ENCODE peak calls at places on chromosomes 16 and 17, in seven cellular contexts. One of them, this sample, is unnamed.

GRCh38 chr17:50027639-50028206 is 28.2 kb upstream of the ITGA3 start:
- DNase-seq in thyroid gland: peak
- DNase-seq in fibroblast of lung: peak
- DNase-seq in PC-9: peak
- DNase-seq in AG10803: peak
- DNase-seq in CD8-positive, alpha-beta T cell: no peak
- DNase-seq in cardiac muscle cell: no peak
- DNase-seq in this sample: no peak

GRCh38 chr16:56911771-56912541 is 20.0 kb upstream of the HERPUD1 start:
- DNase-seq in thyroid gland: no peak
- DNase-seq in fibroblast of lung: no peak
- DNase-seq in PC-9: no peak
- DNase-seq in AG10803: peak
- DNase-seq in CD8-positive, alpha-beta T cell: no peak
- DNase-seq in cardiac muscle cell: no peak
- DNase-seq in this sample: no peak

GRCh38 chr17:10803830-10804498 is at the start of gene TMEM238L:
- DNase-seq in thyroid gland: no peak
- DNase-seq in fibroblast of lung: no peak
- DNase-seq in PC-9: no peak
- DNase-seq in AG10803: no peak
- DNase-seq in CD8-positive, alpha-beta T cell: no peak
- DNase-seq in cardiac muscle cell: no peak
- DNase-seq in this sample: no peak

GRCh38 chr16:87830673-87831420 is 38.5 kb downstream of the SLC7A5 start:
- DNase-seq in thyroid gland: no peak
- DNase-seq in fibroblast of lung: no peak
- DNase-seq in PC-9: no peak
- DNase-seq in AG10803: no peak
- DNase-seq in CD8-positive, alpha-beta T cell: no peak
- DNase-seq in cardiac muscle cell: no peak
- DNase-seq in this sample: no peak

GRCh38 chr16:12170103-12171025 is 193.8 kb downstream of the SNX29 start:
- DNase-seq in thyroid gland: no peak
- DNase-seq in fibroblast of lung: peak
- DNase-seq in PC-9: no peak
- DNase-seq in AG10803: peak
- DNase-seq in CD8-positive, alpha-beta T cell: no peak
- DNase-seq in cardiac muscle cell: no peak
- DNase-seq in this sample: no peak

GRCh38 chr17:63082952-63083351 is 116.9 kb downstream of the TANC2 start:
- DNase-seq in thyroid gland: no peak
- DNase-seq in fibroblast of lung: peak
- DNase-seq in PC-9: no peak
- DNase-seq in AG10803: peak
- DNase-seq in CD8-positive, alpha-beta T cell: no peak
- DNase-seq in cardiac muscle cell: no peak
- DNase-seq in this sample: no peak

GRCh38 chr16:23575834-23576233 is 18.3 kb downstream of the UBFD1 start:
- DNase-seq in thyroid gland: no peak
- DNase-seq in fibroblast of lung: no peak
- DNase-seq in PC-9: no peak
- DNase-seq in AG10803: no peak
- DNase-seq in CD8-positive, alpha-beta T cell: no peak
- DNase-seq in cardiac muscle cell: no peak
- DNase-seq in this sample: no peak

GRCh38 chr17:58245428-58246103 is 7.2 kb downstream of the LPO start:
- DNase-seq in thyroid gland: peak
- DNase-seq in fibroblast of lung: no peak
- DNase-seq in PC-9: no peak
- DNase-seq in AG10803: no peak
- DNase-seq in CD8-positive, alpha-beta T cell: no peak
- DNase-seq in cardiac muscle cell: no peak
- DNase-seq in this sample: no peak

GRCh38 chr16:17382514-17382913 is 88.2 kb downstream of the XYLT1 start:
- DNase-seq in thyroid gland: no peak
- DNase-seq in fibroblast of lung: no peak
- DNase-seq in PC-9: no peak
- DNase-seq in AG10803: no peak
- DNase-seq in CD8-positive, alpha-beta T cell: no peak
- DNase-seq in cardiac muscle cell: peak
- DNase-seq in this sample: no peak

GRCh38 chr16:4624827-4625616 is 396 bp downstream of the MGRN1 start:
- DNase-seq in thyroid gland: peak
- DNase-seq in fibroblast of lung: peak
- DNase-seq in PC-9: peak
- DNase-seq in AG10803: peak
- DNase-seq in CD8-positive, alpha-beta T cell: peak
- DNase-seq in cardiac muscle cell: peak
- DNase-seq in this sample: peak

GRCh38 chr16:23288726-23289512 is 13.2 kb upstream of the SCNN1B start:
- DNase-seq in thyroid gland: no peak
- DNase-seq in fibroblast of lung: no peak
- DNase-seq in PC-9: no peak
- DNase-seq in AG10803: no peak
- DNase-seq in CD8-positive, alpha-beta T cell: no peak
- DNase-seq in cardiac muscle cell: no peak
- DNase-seq in this sample: no peak

GRCh38 chr17:80377798-80378197 is 37.2 kb upstream of the ENDOV start:
- DNase-seq in thyroid gland: no peak
- DNase-seq in fibroblast of lung: no peak
- DNase-seq in PC-9: no peak
- DNase-seq in AG10803: no peak
- DNase-seq in CD8-positive, alpha-beta T cell: no peak
- DNase-seq in cardiac muscle cell: no peak
- DNase-seq in this sample: no peak

GRCh38 chr16:1003551-1004347 is 22.2 kb downstream of the SOX8 start:
- DNase-seq in thyroid gland: no peak
- DNase-seq in fibroblast of lung: no peak
- DNase-seq in PC-9: no peak
- DNase-seq in AG10803: no peak
- DNase-seq in CD8-positive, alpha-beta T cell: peak
- DNase-seq in cardiac muscle cell: no peak
- DNase-seq in this sample: no peak

GRCh38 chr17:41428591-41429326 is 4.4 kb upstream of the KRT37 start:
- DNase-seq in thyroid gland: no peak
- DNase-seq in fibroblast of lung: peak
- DNase-seq in PC-9: no peak
- DNase-seq in AG10803: peak
- DNase-seq in CD8-positive, alpha-beta T cell: no peak
- DNase-seq in cardiac muscle cell: no peak
- DNase-seq in this sample: no peak

DNA sequence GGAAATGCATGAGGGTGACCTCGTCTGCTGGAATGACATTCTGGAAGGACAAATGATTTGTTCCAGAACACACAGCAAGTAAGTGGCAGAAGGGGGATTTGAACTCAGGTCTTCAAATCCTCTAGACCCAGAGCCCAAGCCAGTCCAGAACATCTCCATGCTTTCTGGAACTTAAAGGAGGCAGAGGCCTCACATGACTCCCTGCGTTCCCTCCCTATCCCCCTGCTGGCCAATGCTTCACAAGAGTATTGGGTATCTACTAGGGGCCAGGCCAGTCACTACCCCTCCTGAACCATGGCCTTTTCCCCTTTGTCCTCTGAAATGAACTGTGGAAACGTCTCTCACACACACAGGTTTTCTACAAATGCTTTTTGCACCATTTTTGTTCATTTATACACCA is 7.6 kb upstream of the BEAN1 start:
- DNase-seq in thyroid gland: no peak
- DNase-seq in fibroblast of lung: no peak
- DNase-seq in PC-9: no peak
- DNase-seq in AG10803: no peak
- DNase-seq in CD8-positive, alpha-beta T cell: no peak
- DNase-seq in cardiac muscle cell: no peak
- DNase-seq in this sample: no peak
- TF ChIP-seq CTCF in thyroid gland: no peak
- TF ChIP-seq CTCF in fibroblast of lung: no peak
- TF ChIP-seq CTCF in PC-9: no peak
- TF ChIP-seq CTCF in AG10803: no peak
- TF ChIP-seq CTCF in CD8-positive, alpha-beta T cell: no peak
- TF ChIP-seq CTCF in cardiac muscle cell: peak
- TF ChIP-seq CTCF in this sample: no peak

DNA sequence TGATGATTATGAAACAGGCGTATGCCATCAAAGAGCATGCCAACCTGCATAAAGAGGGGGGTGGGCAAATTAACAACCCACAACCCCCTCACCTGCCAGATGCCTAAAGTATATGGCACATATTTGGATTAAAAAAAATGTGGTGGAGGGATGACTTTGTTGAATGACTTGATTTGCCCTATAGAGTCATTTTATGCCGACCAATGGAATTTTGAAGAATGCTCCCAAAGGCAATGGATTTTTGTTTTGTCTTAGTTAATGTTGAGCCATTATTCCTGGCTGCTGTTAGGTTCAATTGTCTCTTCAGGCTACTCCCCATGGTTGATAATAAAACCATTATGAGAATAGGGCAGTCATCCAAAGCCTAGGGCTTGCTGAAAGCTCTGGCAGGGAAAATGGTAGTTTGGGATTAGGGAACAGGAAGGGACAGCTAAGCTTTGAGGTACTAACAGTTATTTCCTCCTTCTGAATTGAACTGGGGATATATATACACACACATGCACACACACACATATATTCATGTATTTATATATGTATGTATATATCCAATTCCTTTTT is 5.8 kb upstream of the CHCT1 start:
- DNase-seq in thyroid gland: no peak
- DNase-seq in fibroblast of lung: no peak
- DNase-seq in PC-9: no peak
- DNase-seq in AG10803: peak
- DNase-seq in CD8-positive, alpha-beta T cell: no peak
- DNase-seq in cardiac muscle cell: no peak
- DNase-seq in this sample: no peak
- TF ChIP-seq CTCF in thyroid gland: no peak
- TF ChIP-seq CTCF in fibroblast of lung: no peak
- TF ChIP-seq CTCF in PC-9: no peak
- TF ChIP-seq CTCF in AG10803: no peak
- TF ChIP-seq CTCF in CD8-positive, alpha-beta T cell: no peak
- TF ChIP-seq CTCF in cardiac muscle cell: no peak
- TF ChIP-seq CTCF in this sample: no peak

GRCh38 chr16:2707368-2708289 is 12.4 kb downstream of the PRSS27 start:
- DNase-seq in thyroid gland: no peak
- DNase-seq in fibroblast of lung: no peak
- DNase-seq in PC-9: no peak
- DNase-seq in AG10803: no peak
- DNase-seq in CD8-positive, alpha-beta T cell: no peak
- DNase-seq in cardiac muscle cell: no peak
- DNase-seq in this sample: no peak

GRCh38 chr16:2706611-2707311 is 13.3 kb downstream of the PRSS27 start:
- DNase-seq in thyroid gland: no peak
- DNase-seq in fibroblast of lung: no peak
- DNase-seq in PC-9: no peak
- DNase-seq in AG10803: no peak
- DNase-seq in CD8-positive, alpha-beta T cell: no peak
- DNase-seq in cardiac muscle cell: no peak
- DNase-seq in this sample: no peak

GRCh38 chr16:2705351-2705750 is 14.7 kb downstream of the PRSS27 start:
- DNase-seq in thyroid gland: no peak
- DNase-seq in fibroblast of lung: no peak
- DNase-seq in PC-9: no peak
- DNase-seq in AG10803: no peak
- DNase-seq in CD8-positive, alpha-beta T cell: no peak
- DNase-seq in cardiac muscle cell: no peak
- DNase-seq in this sample: no peak

GRCh38 chr16:2704983-2705275 is 15.1 kb downstream of the PRSS27 start:
- DNase-seq in thyroid gland: no peak
- DNase-seq in fibroblast of lung: no peak
- DNase-seq in PC-9: no peak
- DNase-seq in AG10803: no peak
- DNase-seq in CD8-positive, alpha-beta T cell: no peak
- DNase-seq in cardiac muscle cell: no peak
- DNase-seq in this sample: no peak

DNA sequence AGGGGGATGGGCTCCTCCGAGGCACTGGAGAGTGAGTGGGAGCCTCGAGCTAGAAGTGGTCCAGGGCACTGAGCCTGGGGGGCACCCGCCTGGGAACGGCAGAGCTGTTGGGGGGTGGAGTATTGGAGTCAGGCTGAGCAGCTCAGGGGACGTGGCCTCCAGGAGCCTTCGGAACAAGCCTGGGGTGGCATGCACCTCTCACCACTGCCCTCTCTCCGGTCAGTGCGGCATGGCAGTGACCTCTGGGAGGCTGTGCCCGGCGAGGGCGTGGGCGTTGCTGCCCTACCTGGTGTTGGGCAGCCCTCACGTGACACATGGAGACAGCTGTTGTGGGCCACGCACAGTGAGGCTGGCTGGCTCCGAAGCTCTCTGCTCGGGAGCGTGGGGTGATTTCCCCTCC is 13.9 kb downstream of the PRSS27 start:
- DNase-seq in thyroid gland: no peak
- DNase-seq in fibroblast of lung: no peak
- DNase-seq in PC-9: no peak
- DNase-seq in AG10803: no peak
- DNase-seq in CD8-positive, alpha-beta T cell: no peak
- DNase-seq in cardiac muscle cell: no peak
- DNase-seq in this sample: peak
- TF ChIP-seq CTCF in thyroid gland: no peak
- TF ChIP-seq CTCF in fibroblast of lung: no peak
- TF ChIP-seq CTCF in PC-9: no peak
- TF ChIP-seq CTCF in AG10803: no peak
- TF ChIP-seq CTCF in CD8-positive, alpha-beta T cell: no peak
- TF ChIP-seq CTCF in cardiac muscle cell: no peak
- TF ChIP-seq CTCF in this sample: no peak

GRCh38 chr16:27699540-27699939 is 149.6 kb downstream of the KATNIP start:
- DNase-seq in thyroid gland: no peak
- DNase-seq in fibroblast of lung: no peak
- DNase-seq in PC-9: no peak
- DNase-seq in AG10803: no peak
- DNase-seq in CD8-positive, alpha-beta T cell: no peak
- DNase-seq in cardiac muscle cell: no peak
- DNase-seq in this sample: no peak

GRCh38 chr16:27695161-27695560 is 145.2 kb downstream of the KATNIP start:
- DNase-seq in thyroid gland: no peak
- DNase-seq in fibroblast of lung: no peak
- DNase-seq in PC-9: no peak
- DNase-seq in AG10803: no peak
- DNase-seq in CD8-positive, alpha-beta T cell: no peak
- DNase-seq in cardiac muscle cell: no peak
- DNase-seq in this sample: no peak

GRCh38 chr16:27700596-27700995 is 150.7 kb downstream of the KATNIP start:
- DNase-seq in thyroid gland: peak
- DNase-seq in fibroblast of lung: no peak
- DNase-seq in PC-9: no peak
- DNase-seq in AG10803: peak
- DNase-seq in CD8-positive, alpha-beta T cell: no peak
- DNase-seq in cardiac muscle cell: no peak
- DNase-seq in this sample: no peak

GRCh38 chr16:27698746-27699145 is 148.8 kb downstream of the KATNIP start:
- DNase-seq in thyroid gland: no peak
- DNase-seq in fibroblast of lung: no peak
- DNase-seq in PC-9: no peak
- DNase-seq in AG10803: no peak
- DNase-seq in CD8-positive, alpha-beta T cell: no peak
- DNase-seq in cardiac muscle cell: no peak
- DNase-seq in this sample: no peak

DNA sequence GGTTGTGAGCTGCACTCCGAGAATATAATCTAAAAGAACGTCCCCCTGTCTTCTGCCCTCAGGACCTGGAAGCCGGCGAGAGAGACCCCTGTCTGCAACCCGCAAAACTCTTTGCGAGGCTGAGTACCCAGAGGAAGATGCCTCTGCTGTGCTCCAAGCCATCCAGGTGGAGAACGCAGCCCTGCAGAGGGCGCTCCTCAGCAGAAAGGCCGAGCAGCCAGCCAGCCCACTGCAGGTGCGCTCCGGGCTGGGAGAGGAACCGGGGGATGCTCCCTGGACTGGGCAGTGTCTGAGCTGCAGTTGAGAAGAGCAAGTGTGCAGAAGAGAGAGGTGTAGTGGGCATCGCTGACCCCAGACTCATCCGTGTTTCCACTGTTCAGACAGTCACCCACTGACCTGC is 148.3 kb downstream of the KATNIP start:
- DNase-seq in thyroid gland: no peak
- DNase-seq in fibroblast of lung: no peak
- DNase-seq in PC-9: peak
- DNase-seq in AG10803: no peak
- DNase-seq in CD8-positive, alpha-beta T cell: no peak
- DNase-seq in cardiac muscle cell: peak
- DNase-seq in this sample: peak
- TF ChIP-seq CTCF in thyroid gland: peak
- TF ChIP-seq CTCF in fibroblast of lung: no peak
- TF ChIP-seq CTCF in PC-9: no peak
- TF ChIP-seq CTCF in AG10803: peak
- TF ChIP-seq CTCF in CD8-positive, alpha-beta T cell: no peak
- TF ChIP-seq CTCF in cardiac muscle cell: peak
- TF ChIP-seq CTCF in this sample: peak